ENCODE peak calls at places on chromosome 18, in eight cellular contexts. Z is upper lobe of left lung, L is HEK293T, E is neuronal stem cell, R is fibroblast of lung, W is HTR-8/SVneo, J is WTC11, M is heart right ventricle. O is an unnamed sample.

GRCh38 chr18:23138470-23138869 is 3.2 kb downstream of the CABLES1 start:
- DNase-seq in Z (no peak), L (no peak), E (no peak), R (no peak), W (no peak), J (no peak), M (peak), O (no peak)

GRCh38 chr18:47342566-47342965 is 91.1 kb upstream of the SKOR2 start:
- DNase-seq in Z (no peak), L (no peak), E (no peak), R (no peak), W (no peak), J (no peak), M (no peak), O (no peak)

GRCh38 chr18:77191241-77191751 is 58.4 kb upstream of the GALR1 start:
- DNase-seq in Z (no peak), L (no peak), E (no peak), R (peak), W (no peak), J (no peak), M (no peak), O (no peak)

GRCh38 chr18:31077883-31078282 is 24.3 kb downstream of the DSC2 start:
- DNase-seq in Z (no peak), L (no peak), E (no peak), R (no peak), W (no peak), J (no peak), M (no peak), O (no peak)

GRCh38 chr18:35522130-35522959 is 24.6 kb upstream of the INO80C start:
- DNase-seq in Z (no peak), L (peak), E (no peak), R (no peak), W (no peak), J (no peak), M (no peak), O (no peak)

GRCh38 chr18:50862401-50862800 is 16.5 kb upstream of the ME2 start:
- DNase-seq in Z (no peak), L (no peak), E (no peak), R (no peak), W (no peak), J (no peak), M (no peak), O (no peak)

GRCh38 chr18:46019956-46020355 is 52.1 kb downstream of the PSTPIP2 start:
- DNase-seq in Z (no peak), L (no peak), E (no peak), R (peak), W (no peak), J (no peak), M (no peak), O (no peak)

GRCh38 chr18:12359515-12359927 is 17.5 kb downstream of the AFG3L2 start:
- DNase-seq in Z (no peak), L (no peak), E (no peak), R (peak), W (no peak), J (no peak), M (no peak), O (no peak)

GRCh38 chr18:35029770-35030169 is 11.4 kb upstream of the MAPRE2 start:
- DNase-seq in Z (no peak), L (no peak), E (no peak), R (no peak), W (no peak), J (no peak), M (no peak), O (no peak)

GRCh38 chr18:67007085-67007484 is 403.2 kb upstream of the CDH19 start:
- DNase-seq in Z (no peak), L (no peak), E (no peak), R (no peak), W (no peak), J (no peak), M (no peak), O (no peak)

GRCh38 chr18:28890796-28891195 is 713.9 kb upstream of the CDH2 start:
- DNase-seq in Z (no peak), L (no peak), E (no peak), R (no peak), W (no peak), J (no peak), M (no peak), O (no peak)

GRCh38 chr18:35110554-35111058 is 69.4 kb downstream of the MAPRE2 start:
- DNase-seq in Z (no peak), L (no peak), E (no peak), R (peak), W (no peak), J (no peak), M (no peak), O (no peak)

GRCh38 chr18:61666876-61667590 is 225.8 kb downstream of the RNF152 start:
- DNase-seq in Z (no peak), L (no peak), E (no peak), R (no peak), W (no peak), J (peak), M (no peak), O (no peak)

GRCh38 chr18:32598144-32598543 is 127.5 kb upstream of the GAREM1 start:
- DNase-seq in Z (no peak), L (no peak), E (no peak), R (no peak), W (no peak), J (no peak), M (no peak), O (no peak)

GRCh38 chr18:57730146-57730545 is 73.0 kb downstream of the ATP8B1 start:
- DNase-seq in Z (no peak), L (no peak), E (no peak), R (no peak), W (no peak), J (no peak), M (no peak), O (no peak)

GRCh38 chr18:49628993-49629795 is 67.3 kb downstream of the LIPG start:
- DNase-seq in Z (peak), L (no peak), E (no peak), R (no peak), W (no peak), J (peak), M (peak), O (no peak)

GRCh38 chr18:11541179-11541578 is 68.2 kb upstream of the SLC35G4 start:
- DNase-seq in Z (no peak), L (no peak), E (no peak), R (no peak), W (no peak), J (no peak), M (no peak), O (no peak)

GRCh38 chr18:55097406-55098170 is 138.3 kb upstream of the CCDC68 start:
- DNase-seq in Z (no peak), L (peak), E (no peak), R (peak), W (peak), J (no peak), M (no peak), O (peak)

GRCh38 chr18:68713131-68713530 is 1.8 kb downstream of the TMX3 start:
- DNase-seq in Z (no peak), L (no peak), E (no peak), R (no peak), W (no peak), J (no peak), M (no peak), O (no peak)

GRCh38 chr18:9818423-9818734 is 67.4 kb upstream of the TXNDC2 start:
- DNase-seq in Z (no peak), L (no peak), E (no peak), R (no peak), W (no peak), J (no peak), M (no peak), O (no peak)

GRCh38 chr18:10023853-10024638 is 110.2 kb downstream of the VAPA start:
- DNase-seq in Z (no peak), L (no peak), E (no peak), R (no peak), W (no peak), J (no peak), M (no peak), O (no peak)

GRCh38 chr18:37393945-37394609 is 171.5 kb downstream of the CELF4 start:
- DNase-seq in Z (peak), L (peak), E (peak), R (peak), W (peak), J (peak), M (peak), O (peak)

GRCh38 chr18:48797841-48798255 is 152.9 kb downstream of the SMAD7 start:
- DNase-seq in Z (peak), L (no peak), E (no peak), R (no peak), W (no peak), J (peak), M (peak), O (peak)